ENCODE peak calls at places on chromosomes 3 and 15, in six cellular contexts. A is lower lobe of right lung, W is mesothelial cell of epicardium, E is upper lobe of right lung, V is colonic mucosa, T is osteocyte. B is an unnamed sample.
A peak's percentile ranks its signal among the peaks of the same experiment; 100 is the strongest.

GRCh38 chr15:28955160-28955502 is 69.4 kb downstream of the APBA2 start:
- DNase-seq in E (no peak), W (peak; percentile 22), A (no peak), T (peak; percentile 65), V (no peak), B (no peak)

GRCh38 chr15:68729789-68730201 is 90.9 kb downstream of the ANP32A start:
- DNase-seq in E (no peak), A (no peak), W (no peak), V (no peak), T (no peak), B (no peak)

GRCh38 chr3:71579934-71580318 is 3.6 kb downstream of the FOXP1 start:
- DNase-seq in V (peak; percentile 59), E (no peak), W (no peak), A (no peak), T (no peak), B (no peak)

GRCh38 chr3:33041909-33042308 is 55.0 kb downstream of the GLB1 start:
- DNase-seq in W (no peak), A (no peak), E (no peak), V (no peak), T (no peak), B (no peak)

GRCh38 chr15:38683382-38684242 is 119.0 kb upstream of the RASGRP1 start:
- DNase-seq in T (no peak), V (peak; percentile 65), A (peak; percentile 53), W (peak; percentile 55), E (no peak), B (no peak)

GRCh38 chr3:156787015-156787414 is 39.1 kb upstream of the LEKR1 start:
- DNase-seq in W (no peak), A (no peak), V (no peak), T (no peak), E (no peak), B (no peak)

GRCh38 chr15:99957642-99958013 is 224.4 kb upstream of the LYSMD4 start:
- DNase-seq in E (no peak), A (no peak), T (no peak), W (no peak), V (no peak), B (no peak)

GRCh38 chr3:40468018-40468417 is 8.9 kb upstream of the ZNF619 start:
- DNase-seq in A (no peak), T (no peak), E (no peak), W (no peak), V (no peak), B (no peak)

GRCh38 chr3:194748229-194748628 is 62.5 kb downstream of the FAM43A start:
- DNase-seq in W (no peak), V (no peak), T (no peak), A (no peak), E (no peak), B (no peak)

GRCh38 chr3:25582242-25582641 is 82.5 kb downstream of the TOP2B start:
- DNase-seq in E (no peak), V (no peak), T (no peak), W (no peak), A (no peak), B (no peak)

GRCh38 chr15:59966262-59966661 is 37.8 kb upstream of the FOXB1 start:
- DNase-seq in T (no peak), V (no peak), E (no peak), A (no peak), W (no peak), B (no peak)

GRCh38 chr3:154684440-154684839 is 254.4 kb upstream of the GPR149 start:
- DNase-seq in T (no peak), E (peak; percentile 22), W (no peak), V (no peak), A (no peak), B (no peak)

GRCh38 chr15:79978694-79979519 is 7.9 kb upstream of the BCL2A1 start:
- DNase-seq in T (peak; percentile 49), A (no peak), W (no peak), V (no peak), E (no peak), B (no peak)

GRCh38 chr3:184231671-184232070 is 2.3 kb downstream of the VWA5B2 start:
- DNase-seq in V (no peak), E (no peak), W (no peak), A (no peak), T (no peak), B (no peak)

GRCh38 chr15:89686522-89686921 is 4.0 kb downstream of the PEX11A start:
- DNase-seq in A (no peak), W (no peak), T (no peak), V (no peak), E (no peak), B (no peak)

GRCh38 chr15:95972136-95972553 is 358.4 kb upstream of the NR2F2 start:
- DNase-seq in E (no peak), T (no peak), W (no peak), A (no peak), V (no peak), B (no peak)

GRCh38 chr15:87871130-87871737 is 385.3 kb downstream of the NTRK3 start:
- DNase-seq in A (no peak), W (no peak), E (no peak), T (no peak), V (no peak), B (no peak)

GRCh38 chr3:59866076-59866475 is 816.3 kb upstream of the CFAP20DC start:
- DNase-seq in E (no peak), T (no peak), A (no peak), V (no peak), W (no peak), B (no peak)

GRCh38 chr3:153052096-153052460 is 109.9 kb upstream of the RAP2B start:
- DNase-seq in A (no peak), V (peak; percentile 54), W (no peak), T (peak; percentile 75), E (no peak), B (no peak)

GRCh38 chr3:48558446-48559134 is 2.0 kb upstream of the PFKFB4 start:
- DNase-seq in E (peak; percentile 86), A (peak; percentile 89), T (no peak), V (peak; percentile 41), W (no peak), B (no peak)

GRCh38 chr3:48553886-48554845 is 2.4 kb downstream of the PFKFB4 start:
- DNase-seq in V (no peak), A (no peak), W (no peak), E (no peak), T (no peak), B (no peak)

GRCh38 chr3:48555949-48556795 is 431 bp downstream of the PFKFB4 start:
- DNase-seq in A (no peak), E (no peak), V (no peak), T (no peak), W (no peak), B (no peak)

GRCh38 chr3:48555231-48555948 is 1.2 kb downstream of the PFKFB4 start:
- DNase-seq in A (no peak), E (no peak), W (no peak), T (no peak), V (no peak), B (no peak)

GRCh38 chr3:48556796-48557626 is at the start of gene PFKFB4:
- DNase-seq in A (peak; percentile 99), E (peak; percentile 100), T (peak; percentile 100), W (peak; percentile 98), V (peak; percentile 100), B (peak; percentile 98)
- TF ChIP-seq CTCF in A (no peak), E (peak; percentile 17), T (no peak), W (peak; percentile 2), V (no peak), B (peak; percentile 42)

GRCh38 chr3:66500575-66501482 is at the start of gene LRIG1:
- DNase-seq in T (peak; percentile 100), V (peak; percentile 100), E (peak; percentile 100), A (peak; percentile 100), W (peak; percentile 98), B (peak; percentile 100)

GRCh38 chr3:66502267-66502874 is 1.5 kb upstream of the LRIG1 start:
- DNase-seq in W (no peak), A (no peak), E (no peak), V (no peak), T (no peak), B (no peak)

GRCh38 chr3:66502981-66503380 is 2.2 kb upstream of the LRIG1 start:
- DNase-seq in A (no peak), E (no peak), V (no peak), W (no peak), T (no peak), B (no peak)

GRCh38 chr3:66499881-66500574 is 794 bp downstream of the LRIG1 start:
- DNase-seq in T (no peak), V (peak; percentile 54), E (peak; percentile 80), A (peak; percentile 63), W (peak; percentile 56), B (no peak)

DNA sequence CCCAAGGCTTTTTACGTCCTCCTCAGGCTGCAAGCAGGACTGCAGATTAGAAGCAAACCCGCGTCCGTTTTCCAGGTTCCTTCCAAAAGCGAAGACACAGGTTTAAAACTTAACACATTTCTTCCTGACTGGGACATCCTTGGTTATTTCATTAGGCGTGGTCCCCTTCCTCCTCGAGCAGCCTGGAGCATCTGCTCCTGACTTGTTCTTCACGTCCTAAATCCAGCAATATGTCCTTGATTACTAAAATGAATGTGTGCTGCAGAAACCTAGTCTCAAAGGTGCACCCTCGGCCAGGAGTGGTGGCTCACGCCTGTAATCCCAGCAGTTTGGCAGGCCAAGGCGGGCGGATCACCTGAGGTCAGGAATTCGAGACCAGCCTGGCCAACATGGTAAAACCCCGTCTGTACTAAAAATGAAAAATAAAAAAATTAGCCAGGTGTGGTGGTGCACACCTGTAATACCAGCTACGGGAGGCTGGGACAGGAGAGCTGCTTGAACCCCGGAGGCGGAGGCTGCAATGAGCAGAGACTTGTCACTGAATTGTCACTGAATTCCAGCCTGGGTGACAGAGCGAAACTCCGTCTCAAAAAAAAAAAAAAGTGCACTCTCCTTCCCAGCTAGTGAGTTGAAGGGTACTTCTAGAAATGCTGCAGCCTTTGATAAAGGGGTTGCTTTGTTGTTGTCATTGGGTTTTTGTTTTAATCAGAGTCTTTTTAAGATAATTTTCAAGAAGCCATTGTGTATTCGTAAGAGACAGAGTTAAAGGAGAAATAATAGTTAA is 853 bp upstream of the LRIG1 start:
- DNase-seq in E (no peak), A (no peak), V (no peak), T (no peak), W (no peak), B (no peak)
- TF ChIP-seq CTCF in E (no peak), A (no peak), V (no peak), T (no peak), W (no peak), B (no peak)

GRCh38 chr3:70065666-70066253 is 66.2 kb downstream of the SAMMSON start:
- DNase-seq in W (no peak), V (no peak), E (no peak), T (no peak), A (no peak), B (no peak)
- TF ChIP-seq CTCF in W (no peak), V (no peak), E (no peak), T (peak; percentile 28), A (no peak), B (peak; percentile 59)

GRCh38 chr3:120596853-120597223 is 702 bp downstream of the NDUFB4 start:
- DNase-seq in A (no peak), T (no peak), W (no peak), E (no peak), V (no peak), B (no peak)

GRCh38 chr3:120599211-120599610 is 3.1 kb downstream of the NDUFB4 start:
- DNase-seq in V (no peak), W (no peak), E (no peak), T (no peak), A (no peak), B (no peak)

GRCh38 chr3:120595788-120596115 is 384 bp upstream of the NDUFB4 start:
- DNase-seq in A (no peak), T (no peak), V (no peak), E (no peak), W (no peak), B (no peak)

GRCh38 chr3:120596116-120596852 is at the start of gene NDUFB4:
- DNase-seq in T (peak; percentile 98), A (peak; percentile 99), V (peak; percentile 97), W (peak; percentile 97), E (peak; percentile 99), B (peak; percentile 98)

GRCh38 chr3:120597445-120598049 is 1.4 kb downstream of the NDUFB4 start:
- DNase-seq in T (no peak), V (no peak), E (no peak), W (no peak), A (no peak), B (no peak)
- TF ChIP-seq CTCF in T (no peak), V (no peak), E (no peak), W (no peak), A (no peak), B (no peak)